ENCODE peak calls at places on chromosomes 12 and 14, in seven cellular contexts. Q is adrenal gland; A is activated T-cell treated with anti-CD3 and anti-CD28 coated beads, Interleukin-2, amount 50 U/mL, for 1 hour; X is HCT116; R is ACHN; F is NCI-H1417; C is activated CD4-positive, CD25-positive, alpha-beta regulatory T cell treated with anti-CD3 and anti-CD28 coated beads, Interleukin-2, amount 50 U/mL, for 16 hours. P is an unnamed sample.
A peak's percentile ranks its signal among the peaks of the same experiment; 100 is the strongest.

GRCh38 chr14:72315720-72316119 is 383.5 kb downstream of the RGS6 start:
- DNase-seq in Q (no peak), A (no peak), X (no peak), R (no peak), F (no peak), C (no peak), P (no peak)

GRCh38 chr12:118436002-118436724 is 59.8 kb downstream of the SUDS3 start:
- DNase-seq in Q (no peak), A (no peak), X (peak; percentile 12), R (peak; percentile 45), F (peak; percentile 39), C (no peak), P (no peak)

GRCh38 chr14:20412422-20412821 is 879 bp downstream of the TEP1 start:
- DNase-seq in Q (no peak), A (no peak), X (no peak), R (no peak), F (no peak), C (no peak), P (no peak)

GRCh38 chr14:79356040-79356439 is 855.3 kb downstream of the DIO2 start:
- DNase-seq in Q (no peak), A (no peak), X (no peak), R (no peak), F (no peak), C (no peak), P (no peak)

GRCh38 chr12:107493646-107494045 is 192.0 kb upstream of the PWP1 start:
- DNase-seq in Q (no peak), A (no peak), X (no peak), R (no peak), F (no peak), C (no peak), P (no peak)

GRCh38 chr14:74942164-74942563 is 13.2 kb downstream of the PGF start:
- DNase-seq in Q (no peak), A (no peak), X (no peak), R (no peak), F (no peak), C (no peak), P (no peak)

GRCh38 chr12:119593578-119594398 is at the start of gene TMEM233:
- DNase-seq in Q (no peak), A (no peak), X (no peak), R (no peak), F (no peak), C (no peak), P (no peak)

GRCh38 chr14:102170061-102170460 is 30.4 kb downstream of the WDR20 start:
- DNase-seq in Q (no peak), A (no peak), X (no peak), R (no peak), F (no peak), C (no peak), P (no peak)

GRCh38 chr12:1534708-1535107 is 59.7 kb downstream of the FBXL14 start:
- DNase-seq in Q (no peak), A (no peak), X (no peak), R (peak; percentile 76), F (no peak), C (no peak), P (no peak)

GRCh38 chr14:101352567-101352966 is 208.7 kb upstream of the DIO3 start:
- DNase-seq in Q (no peak), A (no peak), X (no peak), R (no peak), F (no peak), C (no peak), P (no peak)

GRCh38 chr14:52112336-52113018 is 43.6 kb upstream of the NID2 start:
- DNase-seq in Q (no peak), A (no peak), X (no peak), R (no peak), F (no peak), C (no peak), P (no peak)

GRCh38 chr12:75661927-75662326 is 150.5 kb upstream of the KRR1 start:
- DNase-seq in Q (no peak), A (no peak), X (no peak), R (no peak), F (no peak), C (no peak), P (no peak)

GRCh38 chr12:127230843-127231260 is 1036.1 kb upstream of the TMEM132C start:
- DNase-seq in Q (no peak), A (no peak), X (peak; percentile 48), R (peak; percentile 98), F (no peak), C (no peak), P (peak; percentile 12)

P was measured in activated CD4-positive, alpha-beta memory T cell treated with anti-CD3 and anti-CD28 coated beads for 36 hours.